ENCODE peak calls at places on chromosomes 1 and 21, in four cellular contexts. One of them, this sample, is unnamed.

GRCh38 chr21:42489991-42490390 is 6.0 kb downstream of the RSPH1 start:
- DNase-seq in H1: no peak
- DNase-seq in IMR-90: no peak
- DNase-seq in neuronal stem cell: no peak
- DNase-seq in this sample: no peak

GRCh38 chr21:28229811-28230210 is 762.9 kb downstream of the LTN1 start:
- DNase-seq in IMR-90: peak; percentile 93
- DNase-seq in H1: no peak
- DNase-seq in neuronal stem cell: no peak
- DNase-seq in this sample: no peak

GRCh38 chr1:40768146-40768990 is 15.2 kb upstream of the KCNQ4 start:
- DNase-seq in H1: no peak
- DNase-seq in IMR-90: no peak
- DNase-seq in neuronal stem cell: no peak
- DNase-seq in this sample: no peak

GRCh38 chr1:94798472-94798871 is 21.7 kb upstream of the SLC44A3 start:
- DNase-seq in IMR-90: no peak
- DNase-seq in H1: no peak
- DNase-seq in neuronal stem cell: no peak
- DNase-seq in this sample: no peak

GRCh38 chr1:4032571-4032970 is 132.5 kb upstream of the C1orf174 start:
- DNase-seq in IMR-90: no peak
- DNase-seq in H1: no peak
- DNase-seq in neuronal stem cell: no peak
- DNase-seq in this sample: no peak

GRCh38 chr1:79554620-79555160 is 548.2 kb upstream of the ADGRL4 start:
- DNase-seq in H1: no peak
- DNase-seq in IMR-90: peak; percentile 2
- DNase-seq in neuronal stem cell: no peak
- DNase-seq in this sample: no peak

GRCh38 chr1:206951318-206952105 is 5.2 kb upstream of the PIGR start:
- DNase-seq in H1: no peak
- DNase-seq in IMR-90: no peak
- DNase-seq in neuronal stem cell: no peak
- DNase-seq in this sample: no peak

GRCh38 chr1:33397994-33398393 is 32.9 kb downstream of the PHC2 start:
- DNase-seq in H1: no peak
- DNase-seq in neuronal stem cell: no peak
- DNase-seq in IMR-90: no peak
- DNase-seq in this sample: no peak

GRCh38 chr1:112143871-112144441 is 154.5 kb upstream of the KCND3 start:
- DNase-seq in IMR-90: no peak
- DNase-seq in neuronal stem cell: no peak
- DNase-seq in H1: no peak
- DNase-seq in this sample: no peak
- H2AK5ac ChIP-seq in IMR-90: no peak overlapping the region
- H2AK5ac ChIP-seq in neuronal stem cell: no peak overlapping the region
- H2AK5ac ChIP-seq in H1: no peak overlapping the region
- H2AK5ac ChIP-seq in this sample: no peak overlapping the region

GRCh38 chr1:225750420-225750819 is 27.2 kb upstream of the SRP9 start:
- DNase-seq in H1: no peak
- DNase-seq in neuronal stem cell: no peak
- DNase-seq in IMR-90: no peak
- DNase-seq in this sample: no peak

GRCh38 chr1:225752245-225752644 is 25.4 kb upstream of the SRP9 start:
- DNase-seq in neuronal stem cell: no peak
- DNase-seq in H1: no peak
- DNase-seq in IMR-90: no peak
- DNase-seq in this sample: no peak

GRCh38 chr1:225748479-225748878 is 29.1 kb upstream of the SRP9 start:
- DNase-seq in IMR-90: no peak
- DNase-seq in neuronal stem cell: no peak
- DNase-seq in H1: no peak
- DNase-seq in this sample: no peak

GRCh38 chr1:225749706-225750105 is 27.9 kb upstream of the SRP9 start:
- DNase-seq in IMR-90: no peak
- DNase-seq in H1: no peak
- DNase-seq in neuronal stem cell: no peak
- DNase-seq in this sample: no peak

GRCh38 chr1:225750865-225751824 is 26.5 kb upstream of the SRP9 start:
- DNase-seq in H1: no peak
- DNase-seq in neuronal stem cell: no peak
- DNase-seq in IMR-90: no peak
- DNase-seq in this sample: no peak
- H4K91ac ChIP-seq in H1: no peak overlapping the region
- H4K91ac ChIP-seq in neuronal stem cell: no peak overlapping the region
- H4K91ac ChIP-seq in IMR-90: no peak overlapping the region
- H4K91ac ChIP-seq in this sample: no peak overlapping the region

GRCh38 chr1:8142955-8143629 is 117.0 kb upstream of the ERRFI1 start:
- DNase-seq in H1: no peak
- DNase-seq in IMR-90: peak; percentile 74
- DNase-seq in neuronal stem cell: no peak
- DNase-seq in this sample: no peak
- H2AK5ac ChIP-seq in H1: no peak overlapping the region
- H2AK5ac ChIP-seq in IMR-90: no peak overlapping the region
- H2AK5ac ChIP-seq in neuronal stem cell: no peak overlapping the region
- H2AK5ac ChIP-seq in this sample: no peak overlapping the region

GRCh38 chr1:63662846-63663245 is 69.6 kb downstream of the PGM1 start:
- DNase-seq in H1: peak; percentile 62
- DNase-seq in neuronal stem cell: no peak
- DNase-seq in IMR-90: peak; percentile 64
- DNase-seq in this sample: peak; percentile 76
- H4K91ac ChIP-seq in H1: no peak overlapping the region
- H4K91ac ChIP-seq in neuronal stem cell: no peak overlapping the region
- H4K91ac ChIP-seq in IMR-90: peak overlapping the region; percentile 67
- H4K91ac ChIP-seq in this sample: no peak overlapping the region

DNA sequence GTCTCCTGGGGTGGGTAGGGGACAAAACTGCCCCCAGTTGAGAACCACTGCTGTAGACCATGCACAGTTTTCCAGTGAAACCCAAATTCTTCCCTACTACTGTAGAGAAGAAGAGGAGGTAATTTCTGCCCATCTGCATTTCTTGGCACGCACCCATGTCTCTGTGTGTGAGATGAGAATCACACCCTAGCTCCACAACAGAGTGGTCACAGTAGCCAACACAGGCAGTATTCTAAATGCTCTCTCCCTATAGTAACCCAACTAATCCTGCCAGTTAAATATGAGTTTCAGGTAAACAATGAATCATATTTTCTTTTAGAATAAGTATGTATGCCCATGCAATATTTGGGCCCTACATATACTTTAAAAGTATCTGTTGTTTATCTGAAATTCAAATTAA is 1.2 kb upstream of the CAPN2 start:
- DNase-seq in IMR-90: peak; percentile 60
- DNase-seq in neuronal stem cell: no peak
- DNase-seq in H1: no peak
- DNase-seq in this sample: no peak
- H2AK5ac ChIP-seq in IMR-90: peak overlapping the region; percentile 56
- H2AK5ac ChIP-seq in neuronal stem cell: no peak overlapping the region
- H2AK5ac ChIP-seq in H1: no peak overlapping the region
- H2AK5ac ChIP-seq in this sample: no peak overlapping the region

GRCh38 chr1:232810856-232811255 is 5.6 kb downstream of the MAP10 start:
- DNase-seq in IMR-90: no peak
- DNase-seq in neuronal stem cell: no peak
- DNase-seq in H1: no peak
- DNase-seq in this sample: no peak

GRCh38 chr1:232806071-232806510 is 875 bp downstream of the MAP10 start:
- DNase-seq in IMR-90: no peak
- DNase-seq in H1: no peak
- DNase-seq in neuronal stem cell: no peak
- DNase-seq in this sample: no peak

GRCh38 chr1:232805269-232806070 is at the start of gene MAP10:
- DNase-seq in IMR-90: peak; percentile 71
- DNase-seq in H1: peak; percentile 60
- DNase-seq in neuronal stem cell: peak; percentile 74
- DNase-seq in this sample: peak; percentile 90
- H4K91ac ChIP-seq in IMR-90: peak within 1 kb of the TSS; percentile 68
- H4K91ac ChIP-seq in H1: peak within 1 kb of the TSS; percentile 90
- H4K91ac ChIP-seq in neuronal stem cell: peak within 1 kb of the TSS; percentile 89
- H4K91ac ChIP-seq in this sample: no peak within 1 kb of the TSS

GRCh38 chr1:71653952-71654351 is 573.1 kb upstream of the ZRANB2 start:
- DNase-seq in IMR-90: no peak
- DNase-seq in neuronal stem cell: no peak
- DNase-seq in H1: no peak
- DNase-seq in this sample: no peak
- H2AK5ac ChIP-seq in IMR-90: no peak overlapping the region
- H2AK5ac ChIP-seq in neuronal stem cell: no peak overlapping the region
- H2AK5ac ChIP-seq in H1: no peak overlapping the region
- H2AK5ac ChIP-seq in this sample: no peak overlapping the region

DNA sequence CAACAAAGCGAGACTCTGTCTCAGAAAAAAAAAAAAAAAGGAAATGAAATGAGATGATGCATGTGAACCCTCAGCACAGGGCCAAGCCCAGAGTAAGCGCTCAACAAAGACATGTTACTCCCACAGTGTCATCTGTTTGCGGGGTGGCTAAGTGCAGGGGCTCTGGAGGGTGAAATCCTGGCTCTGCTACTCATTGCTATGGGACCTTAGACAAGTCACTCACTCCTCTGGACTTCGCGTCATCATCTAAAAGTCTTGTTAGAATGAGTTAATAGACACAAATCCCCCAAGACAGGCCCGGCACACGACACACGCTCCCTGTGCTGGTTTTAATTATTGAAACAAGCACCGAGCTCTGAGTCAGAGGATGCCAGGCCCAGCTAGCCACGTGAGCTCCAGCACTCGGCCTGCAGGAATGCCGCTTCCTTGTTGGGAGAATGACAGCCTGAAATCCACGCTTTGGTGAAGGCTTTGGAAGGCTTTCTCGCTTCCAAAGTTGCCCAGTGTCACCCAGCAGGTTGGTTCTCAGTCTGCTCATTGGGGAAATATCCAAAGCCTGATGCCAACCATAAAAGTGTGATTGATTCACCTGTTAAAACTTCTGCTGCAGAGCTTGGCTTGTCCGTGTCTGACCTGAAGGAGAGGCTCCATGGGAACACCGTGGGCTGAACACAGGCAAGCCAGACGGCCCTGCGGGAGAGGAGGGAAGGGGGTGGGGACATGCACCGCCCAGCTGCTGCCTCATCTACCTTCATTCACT is 36.7 kb upstream of the TARDBP start:
- DNase-seq in IMR-90: peak; percentile 64
- DNase-seq in H1: no peak
- DNase-seq in neuronal stem cell: no peak
- DNase-seq in this sample: no peak
- H4K91ac ChIP-seq in IMR-90: no peak overlapping the region
- H4K91ac ChIP-seq in H1: peak overlapping the region; percentile 61
- H4K91ac ChIP-seq in neuronal stem cell: no peak overlapping the region
- H4K91ac ChIP-seq in this sample: no peak overlapping the region